ENCODE peak calls at places on chromosomes 3 and 15, in ten cellular contexts. One of them, this sample, is unnamed.

GRCh38 chr3:187852842-187853727 is 107.8 kb upstream of the BCL6 start:
- DNase-seq in cardiac muscle cell: no peak
- DNase-seq in mammary epithelial cell: peak
- DNase-seq in tibial artery: no peak
- DNase-seq in PC-9: peak
- DNase-seq in heart right ventricle: no peak
- DNase-seq in fibroblast of lung: no peak
- DNase-seq in mesothelial cell of epicardium: no peak
- DNase-seq in testis: no peak
- DNase-seq in lower leg skin: peak
- DNase-seq in this sample: no peak

GRCh38 chr3:107064445-107065060 is 312.7 kb upstream of the CCDC54 start:
- DNase-seq in cardiac muscle cell: peak
- DNase-seq in mammary epithelial cell: peak
- DNase-seq in tibial artery: peak
- DNase-seq in PC-9: peak
- DNase-seq in heart right ventricle: peak
- DNase-seq in fibroblast of lung: peak
- DNase-seq in mesothelial cell of epicardium: peak
- DNase-seq in testis: peak
- DNase-seq in lower leg skin: peak
- DNase-seq in this sample: peak

GRCh38 chr3:142997330-142997729 is 4.0 kb upstream of the U2SURP start:
- DNase-seq in cardiac muscle cell: peak
- DNase-seq in mammary epithelial cell: no peak
- DNase-seq in tibial artery: no peak
- DNase-seq in PC-9: peak
- DNase-seq in heart right ventricle: no peak
- DNase-seq in fibroblast of lung: no peak
- DNase-seq in mesothelial cell of epicardium: no peak
- DNase-seq in testis: no peak
- DNase-seq in lower leg skin: no peak
- DNase-seq in this sample: no peak

GRCh38 chr3:10509325-10509724 is 3.9 kb upstream of the ATP2B2 start:
- DNase-seq in cardiac muscle cell: no peak
- DNase-seq in mammary epithelial cell: no peak
- DNase-seq in tibial artery: no peak
- DNase-seq in PC-9: no peak
- DNase-seq in heart right ventricle: no peak
- DNase-seq in fibroblast of lung: no peak
- DNase-seq in mesothelial cell of epicardium: no peak
- DNase-seq in testis: no peak
- DNase-seq in lower leg skin: no peak
- DNase-seq in this sample: no peak

GRCh38 chr15:79032656-79033055 is 57.9 kb downstream of the RASGRF1 start:
- DNase-seq in cardiac muscle cell: no peak
- DNase-seq in mammary epithelial cell: no peak
- DNase-seq in tibial artery: no peak
- DNase-seq in PC-9: no peak
- DNase-seq in heart right ventricle: no peak
- DNase-seq in fibroblast of lung: no peak
- DNase-seq in mesothelial cell of epicardium: no peak
- DNase-seq in testis: no peak
- DNase-seq in lower leg skin: no peak
- DNase-seq in this sample: no peak

GRCh38 chr3:98073486-98073885 is 13.5 kb upstream of the OR5AC2 start:
- DNase-seq in cardiac muscle cell: no peak
- DNase-seq in mammary epithelial cell: no peak
- DNase-seq in tibial artery: no peak
- DNase-seq in PC-9: no peak
- DNase-seq in heart right ventricle: no peak
- DNase-seq in fibroblast of lung: no peak
- DNase-seq in mesothelial cell of epicardium: no peak
- DNase-seq in testis: no peak
- DNase-seq in lower leg skin: no peak
- DNase-seq in this sample: no peak

GRCh38 chr15:67335534-67336222 is 81.1 kb downstream of the IQCH start:
- DNase-seq in cardiac muscle cell: no peak
- DNase-seq in mammary epithelial cell: peak
- DNase-seq in tibial artery: no peak
- DNase-seq in PC-9: no peak
- DNase-seq in heart right ventricle: no peak
- DNase-seq in fibroblast of lung: no peak
- DNase-seq in mesothelial cell of epicardium: no peak
- DNase-seq in testis: no peak
- DNase-seq in lower leg skin: no peak
- DNase-seq in this sample: peak

GRCh38 chr15:69653846-69654245 is 201.2 kb downstream of the RPLP1 start:
- DNase-seq in cardiac muscle cell: no peak
- DNase-seq in mammary epithelial cell: no peak
- DNase-seq in tibial artery: no peak
- DNase-seq in PC-9: no peak
- DNase-seq in heart right ventricle: no peak
- DNase-seq in fibroblast of lung: no peak
- DNase-seq in mesothelial cell of epicardium: peak
- DNase-seq in testis: no peak
- DNase-seq in lower leg skin: no peak
- DNase-seq in this sample: no peak

GRCh38 chr3:148146947-148147346 is 550.8 kb upstream of the AGTR1 start:
- DNase-seq in cardiac muscle cell: no peak
- DNase-seq in mammary epithelial cell: peak
- DNase-seq in tibial artery: no peak
- DNase-seq in PC-9: no peak
- DNase-seq in heart right ventricle: no peak
- DNase-seq in fibroblast of lung: peak
- DNase-seq in mesothelial cell of epicardium: no peak
- DNase-seq in testis: no peak
- DNase-seq in lower leg skin: no peak
- DNase-seq in this sample: no peak

DNA sequence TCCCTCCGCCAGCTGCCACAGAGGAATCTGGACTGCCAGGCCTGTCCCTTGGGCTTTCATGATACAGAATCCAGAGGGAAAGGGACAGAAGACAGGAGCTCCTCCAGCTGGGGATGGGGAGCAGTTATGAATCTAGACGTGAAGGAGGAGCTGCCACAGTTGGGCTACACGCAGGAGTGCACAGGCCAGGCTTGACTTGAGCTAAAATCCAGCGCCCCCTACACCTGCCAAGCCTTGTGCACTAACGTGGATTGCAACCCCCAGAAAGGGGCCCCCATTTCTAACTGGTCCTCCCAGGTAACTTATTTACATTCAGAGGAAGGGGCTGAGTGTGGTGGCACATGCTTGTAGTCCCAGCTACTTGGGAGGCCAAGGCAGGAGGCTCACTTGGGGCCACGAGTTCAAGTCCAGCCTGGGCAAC is 14.3 kb downstream of the KLHL6 start:
- DNase-seq in cardiac muscle cell: no peak
- DNase-seq in mammary epithelial cell: no peak
- DNase-seq in tibial artery: no peak
- DNase-seq in PC-9: no peak
- DNase-seq in heart right ventricle: no peak
- DNase-seq in fibroblast of lung: no peak
- DNase-seq in mesothelial cell of epicardium: no peak
- DNase-seq in testis: no peak
- DNase-seq in lower leg skin: no peak
- DNase-seq in this sample: no peak
- TF ChIP-seq CTCF in cardiac muscle cell: no peak
- TF ChIP-seq CTCF in mammary epithelial cell: no peak
- TF ChIP-seq CTCF in tibial artery: no peak
- TF ChIP-seq CTCF in PC-9: no peak
- TF ChIP-seq CTCF in heart right ventricle: no peak
- TF ChIP-seq CTCF in fibroblast of lung: no peak
- TF ChIP-seq CTCF in mesothelial cell of epicardium: no peak
- TF ChIP-seq CTCF in testis: no peak
- TF ChIP-seq CTCF in lower leg skin: no peak
- TF ChIP-seq CTCF in this sample: no peak

DNA sequence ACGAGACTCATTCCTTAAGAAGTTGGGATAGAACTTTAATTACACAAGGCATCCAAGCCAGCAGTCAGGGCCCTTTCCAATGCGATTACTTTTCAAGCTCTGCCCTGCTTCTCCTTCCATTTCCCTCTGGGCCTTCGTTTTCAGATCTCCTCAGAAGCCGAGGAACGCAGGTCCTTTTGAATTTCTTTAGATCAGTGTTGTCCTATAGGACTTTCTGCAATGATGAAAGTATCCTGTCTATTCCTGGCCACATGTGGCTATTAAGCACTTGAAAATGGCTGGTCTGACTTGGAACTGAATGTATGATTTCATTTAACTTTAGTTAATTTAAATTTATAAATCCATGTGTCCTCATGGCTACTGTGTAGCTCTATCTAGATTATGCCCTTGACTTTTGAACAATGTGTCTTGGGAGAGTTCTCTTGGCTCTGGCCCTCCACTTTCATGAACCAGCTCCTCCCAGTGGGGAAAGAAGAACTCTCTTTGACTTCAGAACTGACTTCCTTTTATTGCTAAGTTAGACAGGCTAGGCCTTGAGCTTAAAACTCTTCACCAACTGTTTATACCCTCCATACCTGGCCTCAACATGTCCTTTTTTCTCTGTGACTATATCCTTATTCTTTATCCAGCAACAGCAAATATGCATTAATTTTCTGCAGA is 22.7 kb downstream of the TGFBR2 start:
- DNase-seq in cardiac muscle cell: peak
- DNase-seq in mammary epithelial cell: no peak
- DNase-seq in tibial artery: no peak
- DNase-seq in PC-9: no peak
- DNase-seq in heart right ventricle: peak
- DNase-seq in fibroblast of lung: peak
- DNase-seq in mesothelial cell of epicardium: no peak
- DNase-seq in testis: peak
- DNase-seq in lower leg skin: no peak
- DNase-seq in this sample: no peak
- TF ChIP-seq CTCF in cardiac muscle cell: peak
- TF ChIP-seq CTCF in mammary epithelial cell: peak
- TF ChIP-seq CTCF in tibial artery: no peak
- TF ChIP-seq CTCF in PC-9: no peak
- TF ChIP-seq CTCF in heart right ventricle: no peak
- TF ChIP-seq CTCF in fibroblast of lung: no peak
- TF ChIP-seq CTCF in mesothelial cell of epicardium: no peak
- TF ChIP-seq CTCF in testis: no peak
- TF ChIP-seq CTCF in lower leg skin: no peak
- TF ChIP-seq CTCF in this sample: no peak

GRCh38 chr3:136703429-136703828 is 48.7 kb downstream of the STAG1 start:
- DNase-seq in cardiac muscle cell: no peak
- DNase-seq in mammary epithelial cell: no peak
- DNase-seq in tibial artery: no peak
- DNase-seq in PC-9: no peak
- DNase-seq in heart right ventricle: no peak
- DNase-seq in fibroblast of lung: no peak
- DNase-seq in mesothelial cell of epicardium: no peak
- DNase-seq in testis: no peak
- DNase-seq in lower leg skin: no peak
- DNase-seq in this sample: no peak

GRCh38 chr3:136699271-136699828 is 52.8 kb downstream of the STAG1 start:
- DNase-seq in cardiac muscle cell: no peak
- DNase-seq in mammary epithelial cell: no peak
- DNase-seq in tibial artery: no peak
- DNase-seq in PC-9: no peak
- DNase-seq in heart right ventricle: no peak
- DNase-seq in fibroblast of lung: no peak
- DNase-seq in mesothelial cell of epicardium: no peak
- DNase-seq in testis: no peak
- DNase-seq in lower leg skin: no peak
- DNase-seq in this sample: no peak

GRCh38 chr3:136694321-136694720 is 57.9 kb downstream of the STAG1 start:
- DNase-seq in cardiac muscle cell: no peak
- DNase-seq in mammary epithelial cell: no peak
- DNase-seq in tibial artery: no peak
- DNase-seq in PC-9: no peak
- DNase-seq in heart right ventricle: no peak
- DNase-seq in fibroblast of lung: no peak
- DNase-seq in mesothelial cell of epicardium: no peak
- DNase-seq in testis: no peak
- DNase-seq in lower leg skin: no peak
- DNase-seq in this sample: no peak

DNA sequence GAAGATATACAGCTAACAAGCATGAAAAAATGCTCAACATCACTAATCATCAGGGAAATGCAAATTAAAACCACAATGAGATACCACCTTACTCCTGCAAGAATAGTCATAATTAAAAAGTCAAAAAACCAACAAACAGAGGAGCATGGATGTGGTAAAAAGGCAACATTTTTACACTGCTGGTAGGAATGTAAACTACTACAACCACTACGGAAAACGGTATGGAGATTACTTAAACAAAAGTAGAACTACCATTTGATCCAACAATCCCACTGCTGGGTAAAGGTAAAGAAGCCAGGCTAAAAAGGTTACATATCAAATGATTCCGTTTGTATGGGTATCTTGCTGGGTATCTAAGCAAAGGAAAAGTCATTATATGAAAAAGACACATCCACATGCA is 53.8 kb downstream of the STAG1 start:
- DNase-seq in cardiac muscle cell: no peak
- DNase-seq in mammary epithelial cell: no peak
- DNase-seq in tibial artery: no peak
- DNase-seq in PC-9: no peak
- DNase-seq in heart right ventricle: no peak
- DNase-seq in fibroblast of lung: no peak
- DNase-seq in mesothelial cell of epicardium: no peak
- DNase-seq in testis: no peak
- DNase-seq in lower leg skin: no peak
- DNase-seq in this sample: no peak
- TF ChIP-seq CTCF in cardiac muscle cell: no peak
- TF ChIP-seq CTCF in mammary epithelial cell: no peak
- TF ChIP-seq CTCF in tibial artery: no peak
- TF ChIP-seq CTCF in PC-9: no peak
- TF ChIP-seq CTCF in heart right ventricle: no peak
- TF ChIP-seq CTCF in fibroblast of lung: no peak
- TF ChIP-seq CTCF in mesothelial cell of epicardium: no peak
- TF ChIP-seq CTCF in testis: no peak
- TF ChIP-seq CTCF in lower leg skin: no peak
- TF ChIP-seq CTCF in this sample: no peak

GRCh38 chr3:178434206-178434805 is 101.9 kb upstream of the KCNMB2 start:
- DNase-seq in cardiac muscle cell: no peak
- DNase-seq in mammary epithelial cell: no peak
- DNase-seq in tibial artery: no peak
- DNase-seq in PC-9: no peak
- DNase-seq in heart right ventricle: no peak
- DNase-seq in fibroblast of lung: peak
- DNase-seq in mesothelial cell of epicardium: no peak
- DNase-seq in testis: no peak
- DNase-seq in lower leg skin: no peak
- DNase-seq in this sample: no peak
- TF ChIP-seq CTCF in cardiac muscle cell: no peak
- TF ChIP-seq CTCF in mammary epithelial cell: no peak
- TF ChIP-seq CTCF in tibial artery: no peak
- TF ChIP-seq CTCF in PC-9: peak
- TF ChIP-seq CTCF in heart right ventricle: peak
- TF ChIP-seq CTCF in fibroblast of lung: peak
- TF ChIP-seq CTCF in mesothelial cell of epicardium: no peak
- TF ChIP-seq CTCF in testis: no peak
- TF ChIP-seq CTCF in lower leg skin: no peak
- TF ChIP-seq CTCF in this sample: peak

This sample was measured in WERI-Rb-1.